ENCODE peak calls at places on chromosomes 1 and 21, in five cellular contexts. Z is CD8-positive, alpha-beta T cell; E is K562; R is HFFc6; B is mucosa of descending colon. F is an unnamed sample.

GRCh38 chr1:98028800-98029199 is 108.0 kb upstream of the DPYD start:
- DNase-seq in Z (no peak), E (no peak), R (no peak), B (no peak), F (no peak)

GRCh38 chr1:41412748-41413147 is 51.5 kb downstream of the FOXO6 start:
- DNase-seq in Z (no peak), E (no peak), R (no peak), B (no peak), F (no peak)

GRCh38 chr1:211738096-211738708 is 62.8 kb upstream of the NEK2 start:
- DNase-seq in Z (no peak), E (no peak), R (no peak), B (no peak), F (no peak)

GRCh38 chr1:2225029-2225428 is 3.1 kb upstream of the SKI start:
- DNase-seq in Z (no peak), E (no peak), R (no peak), B (no peak), F (no peak)

GRCh38 chr21:45085700-45086099 is 11.3 kb downstream of the ADARB1 start:
- DNase-seq in Z (peak), E (no peak), R (no peak), B (no peak), F (no peak)

GRCh38 chr1:179023946-179024345 is 1.7 kb upstream of the FAM20B start:
- DNase-seq in Z (no peak), E (no peak), R (no peak), B (no peak), F (no peak)

GRCh38 chr1:36965301-36966159 is 68.8 kb downstream of the GRIK3 start:
- DNase-seq in Z (no peak), E (no peak), R (no peak), B (no peak), F (no peak)

GRCh38 chr1:6210606-6211355 is 4.9 kb downstream of the RNF207 start:
- DNase-seq in Z (no peak), E (no peak), R (no peak), B (no peak), F (no peak)

GRCh38 chr1:54685335-54685905 is 30.2 kb upstream of the TTC4 start:
- DNase-seq in Z (no peak), E (no peak), R (no peak), B (no peak), F (no peak)

GRCh38 chr1:157961805-157962762 is 31.4 kb upstream of the KIRREL1 start:
- DNase-seq in Z (no peak), E (no peak), R (peak), B (no peak), F (no peak)

GRCh38 chr1:181021811-181022434 is 747 bp downstream of the STX6 start:
- DNase-seq in Z (peak), E (peak), R (peak), B (peak), F (peak)

GRCh38 chr1:154442006-154442740 is 37.0 kb downstream of the IL6R start:
- DNase-seq in Z (no peak), E (peak), R (no peak), B (no peak), F (no peak)

GRCh38 chr21:42624095-42624830 is 29.2 kb upstream of the PDE9A start:
- DNase-seq in Z (no peak), E (no peak), R (no peak), B (no peak), F (no peak)

GRCh38 chr21:36207577-36208320 is 51.1 kb downstream of the DOP1B start:
- DNase-seq in Z (no peak), E (no peak), R (peak), B (no peak), F (no peak)

GRCh38 chr1:214018605-214019268 is 31.0 kb downstream of the PROX1 start:
- DNase-seq in Z (no peak), E (no peak), R (no peak), B (no peak), F (no peak)

GRCh38 chr1:10833630-10834557 is 37.4 kb upstream of the CASZ1 start:
- DNase-seq in Z (no peak), E (no peak), R (peak), B (no peak), F (no peak)

GRCh38 chr21:44708213-44708865 is 3.0 kb downstream of the TSPEAR start:
- DNase-seq in Z (no peak), E (no peak), R (no peak), B (no peak), F (no peak)

GRCh38 chr1:94622757-94623156 is 81.2 kb upstream of the F3 start:
- DNase-seq in Z (no peak), E (no peak), R (peak), B (no peak), F (no peak)

GRCh38 chr1:41862411-41863221 is 56.1 kb downstream of the HIVEP3 start:
- DNase-seq in Z (no peak), E (peak), R (peak), B (no peak), F (peak)

GRCh38 chr1:218164111-218164929 is 120.8 kb upstream of the RRP15 start:
- DNase-seq in Z (no peak), E (no peak), R (peak), B (peak), F (no peak)

GRCh38 chr1:36207339-36207738 is 16.9 kb upstream of the THRAP3 start:
- DNase-seq in Z (no peak), E (no peak), R (no peak), B (no peak), F (no peak)

GRCh38 chr1:229058111-229058551 is 212.8 kb upstream of the RAB4A start:
- DNase-seq in Z (peak), E (no peak), R (no peak), B (no peak), F (no peak)

GRCh38 chr1:84835169-84835568 is 57.8 kb downstream of the LPAR3 start:
- DNase-seq in Z (no peak), E (no peak), R (no peak), B (no peak), F (no peak)

GRCh38 chr1:87941292-87941946 is 612.7 kb downstream of the LMO4 start:
- DNase-seq in Z (no peak), E (no peak), R (no peak), B (no peak), F (no peak)

GRCh38 chr1:231147896-231148295 is 14.0 kb upstream of the TRIM67 start:
- DNase-seq in Z (no peak), E (no peak), R (no peak), B (no peak), F (no peak)

GRCh38 chr1:112457241-112457640 is 51.5 kb upstream of the WNT2B start:
- DNase-seq in Z (no peak), E (no peak), R (no peak), B (no peak), F (no peak)

GRCh38 chr1:179278920-179279319 is 14.7 kb upstream of the SOAT1 start:
- DNase-seq in Z (no peak), E (no peak), R (no peak), B (no peak), F (no peak)

GRCh38 chr1:72435025-72435424 is 152.7 kb upstream of the NEGR1 start:
- DNase-seq in Z (no peak), E (no peak), R (peak), B (no peak), F (no peak)

GRCh38 chr1:11938722-11939526 is 4.4 kb downstream of the PLOD1 start:
- DNase-seq in Z (no peak), E (peak), R (no peak), B (no peak), F (no peak)

GRCh38 chr21:15976807-15977206 is 247.0 kb downstream of the USP25 start:
- DNase-seq in Z (no peak), E (no peak), R (no peak), B (no peak), F (no peak)

GRCh38 chr1:77447669-77448068 is 165.8 kb downstream of the AK5 start:
- DNase-seq in Z (no peak), E (no peak), R (no peak), B (no peak), F (no peak)

GRCh38 chr1:117595993-117596720 is 9.7 kb upstream of the TENT5C start:
- DNase-seq in Z (no peak), E (no peak), R (no peak), B (no peak), F (no peak)

GRCh38 chr1:247347395-247348222 is 15.9 kb upstream of the ZNF496 start:
- DNase-seq in Z (no peak), E (peak), R (no peak), B (no peak), F (no peak)

GRCh38 chr1:22673486-22674409 is 20.7 kb downstream of the C1QB start:
- DNase-seq in Z (no peak), E (peak), R (peak), B (no peak), F (no peak)

GRCh38 chr21:31255036-31255435 is 89.0 kb downstream of the TIAM1 start:
- DNase-seq in Z (no peak), E (no peak), R (no peak), B (no peak), F (no peak)

GRCh38 chr1:150968491-150968890 is 6.1 kb downstream of the CERS2 start:
- DNase-seq in Z (no peak), E (no peak), R (no peak), B (no peak), F (no peak)

DNA sequence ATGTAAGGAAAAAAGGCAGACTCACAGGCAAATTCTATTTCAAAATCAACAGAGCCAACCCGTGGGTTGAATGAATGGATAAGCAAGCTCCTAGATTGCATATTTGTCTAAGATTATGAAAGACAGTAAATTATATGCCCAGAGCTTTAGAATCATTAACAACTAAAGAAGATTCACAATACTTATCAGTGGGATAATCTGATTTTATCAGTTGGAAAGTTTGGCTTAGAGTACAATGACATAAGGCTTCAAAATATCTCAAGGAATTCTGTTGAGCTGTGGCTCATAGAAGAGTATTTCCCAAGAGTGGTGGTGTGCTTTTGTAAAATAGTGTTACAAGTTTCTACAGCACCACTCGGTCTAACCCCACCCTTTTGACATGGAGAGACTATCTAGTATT is 85.5 kb downstream of the ADAMTS1 start:
- DNase-seq in Z (no peak), E (no peak), R (no peak), B (no peak), F (no peak)
- TF ChIP-seq CTCF in Z (no peak), E (no peak), R (no peak), B (no peak), F (no peak)

DNA sequence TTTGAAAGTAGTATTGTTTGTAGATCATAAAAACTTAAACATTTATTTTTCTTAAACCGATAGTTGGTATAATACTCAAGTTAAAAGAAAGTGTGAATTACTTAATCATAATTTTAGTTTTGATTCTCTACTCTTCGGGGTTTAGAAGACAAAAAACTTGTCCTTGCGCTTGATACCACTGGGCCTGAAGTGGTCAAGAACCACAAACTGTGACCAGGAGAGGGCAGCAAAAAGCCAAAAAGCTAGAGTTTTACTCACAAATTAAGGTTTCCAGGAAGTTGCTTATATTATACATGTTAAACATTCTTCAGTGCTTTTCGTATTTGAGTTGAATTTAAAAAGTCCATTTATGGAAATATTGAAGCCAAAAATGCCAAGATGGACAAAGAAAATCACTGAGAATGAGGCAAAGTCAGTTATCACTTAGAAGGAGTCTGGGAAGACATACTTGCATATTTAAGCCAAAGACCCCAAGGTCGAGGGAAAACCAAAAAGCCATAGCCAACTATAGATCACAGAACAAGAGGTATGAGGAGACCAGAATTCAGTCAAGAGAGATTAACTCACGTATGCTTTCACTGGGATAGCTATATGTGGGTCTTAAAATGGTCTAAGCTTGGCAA is 34.2 kb downstream of the EFCAB7 start:
- DNase-seq in Z (no peak), E (peak), R (peak), B (no peak), F (no peak)
- TF ChIP-seq CTCF in Z (no peak), E (peak), R (peak), B (no peak), F (peak)

DNA sequence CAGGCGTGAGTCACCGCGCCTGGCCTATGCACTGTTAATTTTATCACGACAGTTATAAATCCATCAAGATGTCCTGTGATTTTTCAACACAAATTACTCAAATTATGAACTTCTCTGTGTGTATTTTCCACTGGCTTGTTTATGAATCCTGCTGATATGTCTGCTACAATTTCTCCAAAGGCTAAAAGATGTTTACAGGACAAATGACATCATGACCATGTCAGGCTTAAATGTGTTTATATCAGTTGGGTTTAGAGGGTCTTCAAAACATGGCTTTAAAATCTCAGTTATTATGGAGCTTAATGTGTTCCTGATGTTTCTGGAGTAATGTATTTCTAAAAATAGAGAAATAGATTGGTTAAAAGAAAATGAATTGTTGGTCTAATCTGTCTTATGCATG is 44.0 kb upstream of the ERG start:
- DNase-seq in Z (no peak), E (no peak), R (no peak), B (no peak), F (no peak)
- TF ChIP-seq CTCF in Z (no peak), E (no peak), R (no peak), B (no peak), F (no peak)

DNA sequence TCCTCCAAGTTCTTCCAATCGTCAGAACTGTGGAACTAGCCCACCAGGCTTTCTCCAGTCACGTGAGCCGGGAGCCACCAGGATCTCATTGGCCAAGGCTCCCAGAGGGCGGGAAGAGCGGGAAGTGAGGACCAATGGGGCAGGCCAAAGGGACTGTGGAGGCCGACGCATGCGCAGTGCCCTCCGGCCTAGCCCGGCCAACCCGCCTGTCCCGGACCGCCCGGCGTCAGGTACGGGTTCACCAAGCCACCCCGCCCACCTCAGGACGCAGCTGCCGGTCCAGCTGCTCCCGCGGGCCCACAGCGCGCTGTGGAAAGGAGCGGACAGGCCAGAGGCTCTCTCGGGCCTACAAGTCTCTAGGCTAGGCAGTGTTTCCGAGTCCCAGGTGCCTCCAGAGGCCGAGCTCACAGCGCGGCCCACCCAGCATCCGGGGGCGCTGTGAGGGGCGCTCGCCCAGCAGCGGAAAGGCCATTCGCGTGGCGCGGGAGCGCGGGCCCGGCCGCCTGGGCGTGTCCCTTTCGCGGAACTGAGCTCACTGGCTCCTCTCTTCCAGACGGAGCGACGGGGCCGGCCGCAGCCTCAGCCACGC is 10.9 kb downstream of the OR14I1 start:
- DNase-seq in Z (no peak), E (peak), R (no peak), B (no peak), F (no peak)
- TF ChIP-seq CTCF in Z (no peak), E (no peak), R (no peak), B (no peak), F (no peak)

DNA sequence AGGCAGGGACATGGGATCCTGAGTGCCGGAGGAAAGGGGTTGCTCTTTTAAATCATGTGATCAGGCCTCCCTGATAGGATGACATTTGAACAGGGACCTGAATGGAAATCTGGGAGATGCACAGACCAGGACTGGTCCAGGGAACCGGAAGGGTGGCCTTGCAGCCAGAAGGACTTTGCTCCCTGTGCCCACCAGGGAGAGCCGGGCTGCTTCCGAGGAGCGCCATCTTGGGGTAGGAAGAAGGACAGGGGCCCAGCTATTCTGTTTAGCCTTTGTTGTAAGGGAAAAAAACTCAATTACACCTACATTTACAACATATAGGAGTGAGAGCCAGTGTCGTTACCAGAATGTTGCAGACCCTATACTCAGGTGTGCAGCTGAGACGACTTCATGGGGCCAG is 5.5 kb downstream of the KLHDC7A start:
- DNase-seq in Z (no peak), E (peak), R (no peak), B (no peak), F (no peak)
- TF ChIP-seq CTCF in Z (no peak), E (peak), R (no peak), B (no peak), F (no peak)

GRCh38 chr1:91897016-91897415 is 11.1 kb upstream of the TGFBR3 start:
- DNase-seq in Z (no peak), E (no peak), R (no peak), B (no peak), F (no peak)
- TF ChIP-seq CTCF in Z (no peak), E (no peak), R (no peak), B (no peak), F (no peak)

GRCh38 chr1:212971312-212971711 is 21.0 kb downstream of the VASH2 start:
- DNase-seq in Z (no peak), E (no peak), R (no peak), B (no peak), F (no peak)

GRCh38 chr1:212970085-212970484 is 19.7 kb downstream of the VASH2 start:
- DNase-seq in Z (no peak), E (no peak), R (no peak), B (no peak), F (no peak)

GRCh38 chr1:212966619-212967018 is 16.3 kb downstream of the VASH2 start:
- DNase-seq in Z (no peak), E (no peak), R (no peak), B (no peak), F (no peak)

GRCh38 chr1:212968385-212968863 is 18.1 kb downstream of the VASH2 start:
- DNase-seq in Z (no peak), E (no peak), R (no peak), B (no peak), F (no peak)

DNA sequence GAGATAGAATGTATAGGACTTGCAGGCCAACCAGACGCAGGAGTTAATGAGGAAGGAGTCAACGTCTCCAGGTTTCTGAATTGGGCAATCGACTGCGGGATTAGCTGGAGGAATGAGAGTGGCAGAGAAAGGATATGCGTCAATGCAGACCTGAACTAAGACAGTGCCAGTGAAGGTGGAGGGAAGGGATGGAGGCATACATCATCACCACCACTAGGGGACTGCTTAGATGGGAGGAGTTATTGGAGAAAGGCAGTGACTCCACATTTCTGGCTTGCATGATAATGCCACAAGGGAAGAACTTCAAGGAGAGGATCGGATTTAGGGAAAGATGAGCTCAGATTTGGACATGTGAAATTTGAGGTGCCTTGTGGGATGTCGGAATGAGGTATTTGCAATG is 17.4 kb downstream of the VASH2 start:
- DNase-seq in Z (no peak), E (peak), R (peak), B (no peak), F (no peak)
- TF ChIP-seq CTCF in Z (no peak), E (peak), R (peak), B (no peak), F (peak)

GRCh38 chr1:199336745-199337640 is 690.5 kb upstream of the NR5A2 start:
- DNase-seq in Z (no peak), E (no peak), R (no peak), B (peak), F (no peak)
- TF ChIP-seq CTCF in Z (no peak), E (no peak), R (no peak), B (no peak), F (no peak)

GRCh38 chr1:205274041-205274691 is 46.4 kb downstream of the TMCC2 start:
- DNase-seq in Z (no peak), E (no peak), R (no peak), B (peak), F (no peak)

GRCh38 chr1:205273551-205273982 is 45.8 kb downstream of the TMCC2 start:
- DNase-seq in Z (peak), E (peak), R (peak), B (peak), F (peak)

GRCh38 chr1:205276334-205277065 is 45.0 kb downstream of the NUAK2 start:
- DNase-seq in Z (no peak), E (no peak), R (no peak), B (peak), F (no peak)

GRCh38 chr1:205275916-205276315 is 45.6 kb downstream of the NUAK2 start:
- DNase-seq in Z (no peak), E (no peak), R (no peak), B (peak), F (no peak)

DNA sequence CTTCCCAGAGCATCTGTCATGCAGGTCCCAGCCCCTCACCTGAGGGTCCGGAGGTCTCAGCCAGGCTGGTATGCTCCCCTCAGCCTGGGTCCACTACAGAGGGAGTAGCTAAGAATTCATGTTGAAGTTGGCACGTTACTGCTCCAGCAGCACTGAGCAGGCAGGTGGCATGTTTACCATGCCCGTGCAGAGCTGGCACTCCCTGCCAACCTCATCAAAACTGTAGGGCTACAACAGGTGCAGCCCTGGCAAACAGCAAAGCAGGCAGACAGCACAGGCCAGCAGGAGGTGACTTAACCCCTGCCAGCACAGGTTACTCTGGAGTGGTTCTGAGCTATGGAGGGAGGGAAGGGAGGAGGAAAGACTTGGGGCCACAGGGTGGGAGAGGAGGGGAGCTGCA is 46.4 kb downstream of the NUAK2 start:
- DNase-seq in Z (peak), E (no peak), R (no peak), B (peak), F (no peak)
- TF ChIP-seq CTCF in Z (peak), E (no peak), R (no peak), B (no peak), F (no peak)

F was measured in CD14-positive monocyte.